ENCODE peak calls at places on chromosomes 4 and X, in five cellular contexts. D is A549, B is SK-N-SH, C is suprapubic skin, Y is tibial nerve. W is an unnamed sample.
A peak's percentile ranks its signal among the peaks of the same experiment; 100 is the strongest.

GRCh38 chr4:118849867-118850812 is 14.2 kb upstream of the SEC24D start:
- DNase-seq in C (no peak), B (no peak), D (no peak), Y (no peak), W (no peak)

GRCh38 chr4:40923326-40924095 is 173.8 kb downstream of the NSUN7 start:
- DNase-seq in D (no peak), B (no peak), Y (no peak), C (no peak), W (no peak)

GRCh38 chr4:3318561-3319021 is 25.8 kb downstream of the RGS12 start:
- DNase-seq in C (peak; percentile 56), B (no peak), D (peak; percentile 19), Y (no peak), W (peak; percentile 46)

GRCh38 chrX:37926700-37927099 is 79.3 kb upstream of the DYNLT3 start:
- DNase-seq in Y (no peak), B (peak; percentile 8), D (peak; percentile 25), C (no peak), W (no peak)

GRCh38 chrX:118751950-118752783 is 24.8 kb downstream of the IL13RA1 start:
- DNase-seq in Y (no peak), B (no peak), C (no peak), D (no peak), W (no peak)

GRCh38 chr4:79064806-79065205 is 125.6 kb upstream of the PAQR3 start:
- DNase-seq in B (no peak), C (no peak), D (no peak), Y (no peak), W (no peak)

GRCh38 chr4:127632420-127633403 is at the start of gene INTU:
- DNase-seq in C (peak; percentile 94), B (peak; percentile 84), D (peak; percentile 91), Y (peak; percentile 88), W (peak; percentile 97)

GRCh38 chrX:9644335-9644734 is 121.3 kb downstream of the GPR143 start:
- DNase-seq in B (no peak), C (no peak), Y (no peak), D (no peak), W (peak; percentile 73)

GRCh38 chr4:10033191-10033881 is 12.0 kb upstream of the SLC2A9 start:
- DNase-seq in B (no peak), Y (no peak), C (peak; percentile 41), D (no peak), W (peak; percentile 82)

GRCh38 chr4:80610845-80611244 is 275.3 kb downstream of the CFAP299 start:
- DNase-seq in D (no peak), B (no peak), C (no peak), Y (no peak), W (no peak)

GRCh38 chr4:148443550-148444295 is 1.5 kb upstream of the NR3C2 start:
- DNase-seq in B (peak; percentile 38), C (peak; percentile 79), D (no peak), Y (no peak), W (peak; percentile 83)

GRCh38 chr4:81255524-81255923 is 40.5 kb upstream of the PRKG2 start:
- DNase-seq in B (no peak), C (no peak), D (peak; percentile 2), Y (no peak), W (no peak)

GRCh38 chr4:70761276-70761816 is 39.6 kb downstream of the RUFY3 start:
- DNase-seq in Y (no peak), C (no peak), D (no peak), B (no peak), W (no peak)

GRCh38 chr4:41205854-41206460 is 8.4 kb downstream of the APBB2 start:
- DNase-seq in C (no peak), D (no peak), Y (no peak), B (no peak), W (no peak)

GRCh38 chrX:104922206-104922621 is 298.3 kb downstream of the TEX13A start:
- DNase-seq in Y (peak; percentile 26), C (no peak), B (peak; percentile 69), D (peak; percentile 76), W (peak; percentile 70)

GRCh38 chr4:78613522-78614311 is 62.1 kb downstream of the ANXA3 start:
- DNase-seq in C (no peak), B (no peak), D (no peak), Y (no peak), W (no peak)

GRCh38 chr4:113821851-113822250 is 60.3 kb upstream of the CAMK2D start:
- DNase-seq in C (no peak), Y (no peak), D (no peak), B (no peak), W (no peak)

GRCh38 chrX:120334603-120335002 is 23.3 kb upstream of the TMEM255A start:
- DNase-seq in C (no peak), Y (no peak), D (no peak), B (no peak), W (no peak)

GRCh38 chr4:176376032-176376614 is 56.4 kb downstream of the SPCS3 start:
- DNase-seq in Y (no peak), D (peak; percentile 23), C (no peak), B (peak; percentile 8), W (no peak)

GRCh38 chr4:123406862-123407261 is 10.3 kb downstream of the SPRY1 start:
- DNase-seq in Y (no peak), D (no peak), B (no peak), C (no peak), W (no peak)

GRCh38 chrX:133606990-133607389 is 191.7 kb upstream of the GPC4 start:
- DNase-seq in C (no peak), Y (no peak), B (no peak), D (no peak), W (no peak)

GRCh38 chrX:109533631-109534030 is 3.0 kb upstream of the NXT2 start:
- DNase-seq in Y (no peak), C (no peak), D (no peak), B (no peak), W (no peak)

GRCh38 chrX:119465555-119465954 is 2.7 kb upstream of the SLC25A5 start:
- DNase-seq in D (no peak), C (no peak), Y (no peak), B (no peak), W (no peak)

GRCh38 chr4:41044791-41045190 is 169.6 kb downstream of the APBB2 start:
- DNase-seq in B (no peak), Y (no peak), D (no peak), C (no peak), W (no peak)

GRCh38 chr4:154590329-154591006 is at the start of gene FGA:
- DNase-seq in B (no peak), D (peak; percentile 93), Y (no peak), C (no peak), W (no peak)

GRCh38 chr4:86685401-86685800 is 91.3 kb downstream of the PTPN13 start:
- DNase-seq in C (no peak), Y (no peak), D (peak; percentile 43), B (peak; percentile 5), W (no peak)

GRCh38 chrX:71496476-71496875 is 36.4 kb upstream of the OGT start:
- DNase-seq in Y (no peak), D (no peak), C (no peak), B (no peak), W (no peak)

GRCh38 chr4:176123710-176124407 is 58.2 kb downstream of the WDR17 start:
- DNase-seq in D (peak; percentile 18), B (peak; percentile 22), Y (no peak), C (no peak), W (no peak)

DNA sequence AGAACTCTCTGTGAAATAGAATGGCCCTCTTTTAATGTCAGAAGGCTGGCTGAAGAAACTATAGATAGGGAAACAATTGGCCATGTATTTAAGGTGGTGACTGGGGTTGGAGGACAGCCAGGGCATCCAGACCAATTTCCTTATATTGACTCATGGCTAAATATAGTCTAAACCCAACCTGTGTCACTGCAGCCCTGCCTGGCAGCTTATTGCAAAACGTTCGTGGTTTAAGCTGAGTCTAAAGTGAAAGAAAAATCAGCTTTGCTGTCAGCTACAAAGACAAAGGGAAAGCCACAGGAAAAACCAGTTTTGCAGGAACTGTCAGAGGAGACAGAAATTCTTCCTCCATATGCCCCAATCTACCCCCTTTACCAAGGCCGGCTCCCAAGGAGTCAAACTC is 902.8 kb upstream of the NDST4 start:
- DNase-seq in C (no peak), Y (no peak), D (no peak), B (no peak), W (peak; percentile 72)
- TF ChIP-seq CTCF in C (no peak), Y (no peak), D (no peak), B (no peak), W (no peak)

GRCh38 chr4:6989331-6989923 is 53.7 kb upstream of the TADA2B start:
- DNase-seq in Y (no peak), C (no peak), B (no peak), D (no peak), W (no peak)

GRCh38 chr4:6991249-6991648 is 51.9 kb upstream of the TADA2B start:
- DNase-seq in Y (no peak), D (no peak), B (no peak), C (no peak), W (no peak)

GRCh38 chr4:6990661-6991060 is 52.5 kb upstream of the TADA2B start:
- DNase-seq in D (no peak), C (no peak), Y (no peak), B (no peak), W (no peak)

GRCh38 chr4:6992728-6993655 is 50.2 kb upstream of the TADA2B start:
- DNase-seq in Y (no peak), C (no peak), B (peak; percentile 75), D (no peak), W (no peak)

DNA sequence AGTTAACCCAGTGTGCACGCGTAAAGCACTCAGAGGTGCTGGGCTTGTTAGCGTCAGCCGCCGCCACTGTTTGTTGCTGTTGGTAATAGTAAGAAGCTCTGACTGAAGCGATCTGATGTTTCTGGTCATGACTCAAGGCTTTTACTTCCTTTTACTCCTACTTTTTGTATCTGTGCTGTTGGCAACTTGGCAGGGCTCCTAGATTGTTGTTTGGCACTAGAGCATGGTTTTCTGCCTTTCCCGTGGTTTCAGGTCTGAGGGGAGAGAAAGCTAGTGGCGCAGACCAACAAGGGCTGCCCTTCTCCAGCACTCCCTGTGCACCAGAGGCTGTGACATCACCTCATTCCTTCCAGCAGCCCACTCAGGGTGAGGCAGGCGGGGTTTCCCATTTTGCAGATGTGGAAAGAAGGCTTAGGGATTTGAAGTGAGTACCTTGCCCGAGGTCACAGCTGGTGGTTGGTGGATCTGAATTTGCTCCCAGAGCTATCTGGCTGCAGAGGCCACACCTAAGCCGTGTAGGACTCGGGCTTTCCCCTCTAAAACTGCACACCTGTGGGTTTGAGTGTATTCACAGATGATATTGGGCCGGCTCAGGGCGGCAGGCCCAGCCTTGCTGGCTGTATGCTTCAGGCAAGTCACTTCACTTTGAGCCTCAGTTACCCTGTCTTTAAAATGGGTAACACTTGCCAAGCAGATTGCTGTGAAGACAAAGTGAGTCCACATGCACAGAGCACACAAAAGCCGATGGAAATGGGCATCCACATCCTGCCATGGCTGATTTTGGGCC is 51.2 kb upstream of the TADA2B start:
- DNase-seq in C (no peak), Y (no peak), B (peak; percentile 38), D (no peak), W (no peak)
- H3K4me1 ChIP-seq in C (peaks cover 57% of the 10 kb centered on the region), Y (peaks cover 64% of the 10 kb centered on the region), B (peaks cover 53% of the 10 kb centered on the region), D (peaks cover 22% of the 10 kb centered on the region), W (no peaks in the 10 kb centered on the region)

GRCh38 chr4:35164063-35164462 is 1080.3 kb downstream of the ARAP2 start:
- DNase-seq in Y (no peak), D (no peak), B (no peak), C (no peak), W (no peak)
- TF ChIP-seq EP300 in Y (no peak), D (no peak), B (no peak), C (no peak), W (no peak)

DNA sequence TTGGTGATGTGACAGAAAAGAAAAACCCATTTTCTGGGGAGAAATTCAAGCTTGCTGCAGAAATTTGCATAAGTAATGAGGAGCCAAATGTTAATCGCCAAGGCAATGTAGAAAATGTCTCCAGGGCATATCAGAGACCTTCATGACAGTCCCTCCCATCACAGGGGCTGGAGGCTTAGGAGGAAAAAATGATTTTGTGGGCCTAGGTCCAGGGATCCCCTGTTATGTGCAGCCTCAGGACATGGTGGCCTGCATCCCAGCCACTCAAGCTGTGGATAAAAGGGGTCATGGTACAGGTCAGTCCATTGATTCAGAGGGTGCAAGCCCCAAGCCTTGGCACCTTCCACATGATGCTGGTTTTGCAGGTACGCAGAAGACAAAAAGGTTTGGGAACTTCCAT is 90.7 kb downstream of the TGIF2LX start:
- DNase-seq in D (no peak), C (no peak), B (no peak), Y (no peak), W (no peak)
- TF ChIP-seq CTCF in D (no peak), C (no peak), B (no peak), Y (no peak), W (no peak)

W was measured in sigmoid colon.